ENCODE peak calls at places on chromosome 18, in eight cellular contexts. U, O, H, T, C, E, W and A are unnamed samples.

GRCh38 chr18:5979971-5980457 is 84.7 kb upstream of the TMEM200C start:
- DNase-seq in U (no peak), O (no peak), H (no peak), T (peak), C (no peak), E (no peak), W (peak), A (no peak)

GRCh38 chr18:47906408-47906807 is 24.1 kb downstream of the SMAD2 start:
- DNase-seq in U (no peak), O (no peak), H (no peak), T (no peak), C (no peak), E (no peak), W (no peak), A (no peak)

GRCh38 chr18:69161383-69162028 is 239.2 kb upstream of the DOK6 start:
- DNase-seq in U (no peak), O (no peak), H (no peak), T (peak), C (no peak), E (peak), W (no peak), A (no peak)

GRCh38 chr18:54004828-54005227 is 219.6 kb downstream of the MBD2 start:
- DNase-seq in U (no peak), O (no peak), H (no peak), T (peak), C (no peak), E (no peak), W (no peak), A (no peak)

GRCh38 chr18:44761812-44762211 is 81.1 kb downstream of the SETBP1 start:
- DNase-seq in U (no peak), O (peak), H (no peak), T (no peak), C (no peak), E (no peak), W (no peak), A (no peak)

GRCh38 chr18:23617412-23618009 is 31.2 kb upstream of the NPC1 start:
- DNase-seq in U (no peak), O (no peak), H (no peak), T (no peak), C (no peak), E (no peak), W (no peak), A (no peak)

GRCh38 chr18:54558609-54559585 is 32.1 kb upstream of the DYNAP start:
- DNase-seq in U (no peak), O (no peak), H (no peak), T (no peak), C (peak), E (peak), W (no peak), A (peak)

GRCh38 chr18:13811993-13812392 is 12.0 kb upstream of the MC5R start:
- DNase-seq in U (no peak), O (no peak), H (no peak), T (no peak), C (no peak), E (no peak), W (no peak), A (no peak)